ENCODE peak calls at places on chromosome 20, in four cellular contexts. One of them, this sample, is unnamed.

GRCh38 chr20:17734374-17734773 is 34.6 kb downstream of the BANF2 start:
- DNase-seq in K562: no peak
- DNase-seq in HepG2: no peak
- DNase-seq in SK-N-SH: no peak
- DNase-seq in this sample: no peak

GRCh38 chr20:38119446-38119845 is 45.6 kb downstream of the TGM2 start:
- DNase-seq in K562: no peak
- DNase-seq in HepG2: no peak
- DNase-seq in SK-N-SH: no peak
- DNase-seq in this sample: no peak

GRCh38 chr20:53870426-53871199 is 199.8 kb downstream of the BCAS1 start:
- DNase-seq in K562: no peak
- DNase-seq in HepG2: no peak
- DNase-seq in SK-N-SH: no peak
- DNase-seq in this sample: no peak

GRCh38 chr20:6012166-6012565 is 41.7 kb downstream of the LRRN4 start:
- DNase-seq in K562: no peak
- DNase-seq in HepG2: no peak
- DNase-seq in SK-N-SH: no peak
- DNase-seq in this sample: no peak

GRCh38 chr20:63529861-63530787 is 7.1 kb downstream of the PTK6 start:
- DNase-seq in K562: peak; percentile 39
- DNase-seq in HepG2: no peak
- DNase-seq in SK-N-SH: peak; percentile 35
- DNase-seq in this sample: peak; percentile 14

GRCh38 chr20:5145365-5146301 is 18.8 kb downstream of the CDS2 start:
- DNase-seq in K562: no peak
- DNase-seq in HepG2: no peak
- DNase-seq in SK-N-SH: no peak
- DNase-seq in this sample: no peak

GRCh38 chr20:41359541-41360011 is 7.0 kb downstream of the EMILIN3 start:
- DNase-seq in K562: no peak
- DNase-seq in HepG2: no peak
- DNase-seq in SK-N-SH: no peak
- DNase-seq in this sample: no peak

GRCh38 chr20:50655325-50655880 is 35.9 kb downstream of the RIPOR3 start:
- DNase-seq in K562: no peak
- DNase-seq in HepG2: no peak
- DNase-seq in SK-N-SH: peak; percentile 64
- DNase-seq in this sample: no peak

GRCh38 chr20:19761853-19762252 is 3.8 kb downstream of the RIN2 start:
- DNase-seq in K562: no peak
- DNase-seq in HepG2: no peak
- DNase-seq in SK-N-SH: no peak
- DNase-seq in this sample: no peak

GRCh38 chr20:44074252-44075151 is 112.5 kb downstream of the JPH2 start:
- DNase-seq in K562: no peak
- DNase-seq in HepG2: no peak
- DNase-seq in SK-N-SH: peak; percentile 86
- DNase-seq in this sample: no peak

GRCh38 chr20:905396-905961 is 10.7 kb downstream of the ANGPT4 start:
- DNase-seq in K562: no peak
- DNase-seq in HepG2: no peak
- DNase-seq in SK-N-SH: no peak
- DNase-seq in this sample: no peak
- TF ChIP-seq FOXJ3 in K562: no peak
- TF ChIP-seq FOXJ3 in HepG2: no peak
- TF ChIP-seq FOXJ3 in SK-N-SH: no peak
- TF ChIP-seq FOXJ3 in this sample: no peak

DNA sequence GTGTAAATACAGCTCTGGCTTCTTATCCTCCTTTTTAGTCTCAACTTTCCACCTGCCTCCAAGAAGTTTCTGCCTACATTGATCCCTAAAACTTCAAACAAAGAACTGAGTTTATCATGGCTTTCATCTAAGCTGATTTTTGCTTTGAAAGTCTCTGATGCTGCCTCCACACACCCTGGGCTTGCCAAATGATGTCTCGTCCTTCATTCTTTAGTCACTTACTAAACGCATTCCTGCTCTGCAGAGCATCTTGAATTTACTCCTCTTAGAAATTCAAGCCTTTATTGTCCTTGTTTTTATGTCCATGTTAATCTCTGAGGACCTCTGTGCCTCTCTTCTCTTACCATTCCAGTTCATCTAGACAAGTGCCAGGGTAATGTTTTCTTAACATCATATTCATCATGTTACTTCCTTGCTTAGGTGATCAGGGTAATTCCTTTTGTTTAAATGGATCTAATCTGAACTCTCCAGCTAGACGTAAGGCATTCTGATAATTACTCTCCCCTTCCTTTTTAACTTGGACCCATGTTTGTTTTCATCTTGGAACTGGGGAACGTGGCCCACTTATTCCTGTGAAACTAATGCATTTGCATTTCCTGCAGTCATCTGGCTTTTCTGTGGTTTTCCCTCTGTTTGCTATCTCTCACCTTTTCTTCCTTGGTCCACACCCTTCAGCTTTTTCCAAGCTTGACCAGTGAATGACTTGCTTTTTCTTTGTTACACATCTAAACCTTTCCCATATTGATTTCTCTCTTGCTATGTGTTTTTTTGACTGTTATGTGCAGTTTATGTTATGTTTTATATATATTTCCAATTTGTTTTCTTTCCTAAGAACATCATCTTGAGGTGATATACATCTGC is 33.1 kb downstream of the SLX4IP start:
- DNase-seq in K562: no peak
- DNase-seq in HepG2: no peak
- DNase-seq in SK-N-SH: no peak
- DNase-seq in this sample: no peak
- TF ChIP-seq FOXJ3 in K562: no peak
- TF ChIP-seq FOXJ3 in HepG2: no peak
- TF ChIP-seq FOXJ3 in SK-N-SH: no peak
- TF ChIP-seq FOXJ3 in this sample: no peak

DNA sequence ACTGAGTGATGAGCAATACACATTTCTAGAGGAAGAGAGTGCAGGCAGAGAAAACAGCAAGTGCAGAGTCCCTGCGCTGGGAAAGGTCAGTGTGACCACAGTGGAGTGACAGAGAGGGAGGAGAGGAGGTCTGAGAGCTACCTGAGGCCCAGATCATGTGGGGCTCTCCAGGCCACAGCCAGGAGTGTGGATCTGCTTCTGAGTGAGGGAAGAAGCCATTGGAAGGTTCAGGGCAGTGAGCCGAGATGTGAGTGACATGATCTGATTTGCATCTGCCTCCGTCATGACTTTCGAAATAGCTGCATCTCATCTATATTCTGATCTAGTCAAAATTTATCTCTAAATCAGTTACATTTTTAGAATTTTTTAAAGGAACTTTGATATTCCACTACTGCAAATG is 367.1 kb downstream of the PREX1 start:
- DNase-seq in K562: no peak
- DNase-seq in HepG2: no peak
- DNase-seq in SK-N-SH: no peak
- DNase-seq in this sample: no peak
- TF ChIP-seq FOXJ3 in K562: no peak
- TF ChIP-seq FOXJ3 in HepG2: no peak
- TF ChIP-seq FOXJ3 in SK-N-SH: no peak
- TF ChIP-seq FOXJ3 in this sample: no peak

GRCh38 chr20:3714092-3714491 is 1.7 kb upstream of the SIGLEC1 start:
- DNase-seq in K562: no peak
- DNase-seq in HepG2: no peak
- DNase-seq in SK-N-SH: no peak
- DNase-seq in this sample: no peak
- TF ChIP-seq FOXJ3 in K562: no peak
- TF ChIP-seq FOXJ3 in HepG2: no peak
- TF ChIP-seq FOXJ3 in SK-N-SH: no peak
- TF ChIP-seq FOXJ3 in this sample: no peak

GRCh38 chr20:46799781-46800180 is 90.3 kb downstream of the SLC2A10 start:
- DNase-seq in K562: no peak
- DNase-seq in HepG2: no peak
- DNase-seq in SK-N-SH: no peak
- DNase-seq in this sample: no peak
- TF ChIP-seq FOXJ3 in K562: no peak
- TF ChIP-seq FOXJ3 in HepG2: no peak
- TF ChIP-seq FOXJ3 in SK-N-SH: no peak
- TF ChIP-seq FOXJ3 in this sample: no peak

DNA sequence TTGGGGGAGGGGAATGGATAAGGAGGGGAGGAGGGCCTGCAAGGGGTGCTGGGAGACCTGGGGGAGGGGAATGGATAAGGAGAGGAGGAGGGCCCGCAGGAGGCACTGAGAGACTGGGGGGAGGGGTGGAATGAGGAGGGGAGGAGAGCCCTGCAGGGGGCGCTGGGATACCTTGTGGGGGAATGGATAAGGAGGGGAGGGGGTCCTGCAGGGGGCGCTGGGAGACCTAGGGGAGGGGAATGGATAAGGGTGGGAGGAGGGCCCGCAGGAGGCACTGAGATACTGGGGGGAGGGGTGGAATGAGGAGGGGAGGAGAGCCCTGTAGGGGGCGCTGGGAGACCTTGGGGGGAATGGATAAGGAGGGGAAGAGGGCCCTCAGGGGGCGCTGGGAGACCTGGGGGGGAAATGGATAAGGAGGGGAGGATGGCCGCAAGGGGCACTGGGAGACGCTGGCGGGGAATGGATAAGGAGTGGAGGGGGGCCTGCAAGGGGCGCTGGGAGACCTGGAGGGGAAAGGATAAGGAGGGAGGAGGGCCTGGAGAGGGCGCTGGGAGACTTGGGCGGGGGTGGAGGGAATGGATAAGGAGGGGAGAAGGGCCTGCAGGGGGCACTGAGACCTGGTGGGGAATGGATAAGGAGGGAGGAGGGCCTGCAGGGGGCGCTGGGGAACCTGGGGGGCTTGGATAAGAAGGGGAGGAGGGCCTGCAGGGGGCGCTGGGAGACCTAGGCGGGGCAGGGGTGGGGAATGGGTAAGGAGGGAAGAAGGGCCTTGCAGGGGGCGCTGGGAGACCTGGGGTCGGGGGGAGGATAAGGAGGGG is 1.3 kb upstream of the CTCFL start:
- DNase-seq in K562: peak; percentile 75
- DNase-seq in HepG2: peak; percentile 50
- DNase-seq in SK-N-SH: peak; percentile 45
- DNase-seq in this sample: peak; percentile 70
- TF ChIP-seq FOXJ3 in K562: no peak
- TF ChIP-seq FOXJ3 in HepG2: no peak
- TF ChIP-seq FOXJ3 in SK-N-SH: no peak
- TF ChIP-seq FOXJ3 in this sample: no peak